ENCODE peak calls at places on chromosomes 1 and 21, in four cellular contexts. K, P, B and I are unnamed samples.

GRCh38 chr1:13818926-13819325 is 118.9 kb downstream of the PRDM2 start:
- DNase-seq in K (no peak), P (no peak), B (no peak), I (no peak)

GRCh38 chr21:36785615-36786014 is 86.7 kb downstream of the SIM2 start:
- DNase-seq in K (no peak), P (no peak), B (no peak), I (no peak)

GRCh38 chr1:226723640-226724532 is 15.2 kb downstream of the ITPKB start:
- DNase-seq in K (no peak), P (peak; percentile 74), B (no peak), I (no peak)

GRCh38 chr1:175479521-175480342 is 263.7 kb downstream of the TNR start:
- DNase-seq in K (no peak), P (peak; percentile 4), B (no peak), I (no peak)

GRCh38 chr1:212218911-212219310 is 66.3 kb upstream of the PPP2R5A start:
- DNase-seq in K (no peak), P (peak; percentile 87), B (no peak), I (no peak)

GRCh38 chr1:18266391-18266790 is 158.8 kb downstream of the IGSF21 start:
- DNase-seq in K (no peak), P (no peak), B (no peak), I (no peak)

GRCh38 chr1:179127163-179127895 is 45.5 kb downstream of the TOR3A start:
- DNase-seq in K (no peak), P (peak; percentile 67), B (no peak), I (no peak)

GRCh38 chr1:190169311-190170067 is 308.2 kb downstream of the BRINP3 start:
- DNase-seq in K (no peak), P (no peak), B (no peak), I (no peak)

GRCh38 chr1:20485527-20486456 is at the start of gene CAMK2N1:
- DNase-seq in K (peak; percentile 52), P (peak; percentile 87), B (peak; percentile 77), I (peak; percentile 76)

GRCh38 chr1:205452364-205452763 is 3.5 kb downstream of the BLACAT1 start:
- DNase-seq in K (no peak), P (no peak), B (no peak), I (no peak)

GRCh38 chr1:998051-998821 is 1.7 kb downstream of the HES4 start:
- DNase-seq in K (no peak), P (no peak), B (no peak), I (no peak)

GRCh38 chr1:2882968-2883696 is 81.6 kb upstream of the TTC34 start:
- DNase-seq in K (no peak), P (no peak), B (no peak), I (no peak)

GRCh38 chr1:185679220-185679619 is 55.0 kb upstream of the HMCN1 start:
- DNase-seq in K (no peak), P (no peak), B (no peak), I (no peak)

DNA sequence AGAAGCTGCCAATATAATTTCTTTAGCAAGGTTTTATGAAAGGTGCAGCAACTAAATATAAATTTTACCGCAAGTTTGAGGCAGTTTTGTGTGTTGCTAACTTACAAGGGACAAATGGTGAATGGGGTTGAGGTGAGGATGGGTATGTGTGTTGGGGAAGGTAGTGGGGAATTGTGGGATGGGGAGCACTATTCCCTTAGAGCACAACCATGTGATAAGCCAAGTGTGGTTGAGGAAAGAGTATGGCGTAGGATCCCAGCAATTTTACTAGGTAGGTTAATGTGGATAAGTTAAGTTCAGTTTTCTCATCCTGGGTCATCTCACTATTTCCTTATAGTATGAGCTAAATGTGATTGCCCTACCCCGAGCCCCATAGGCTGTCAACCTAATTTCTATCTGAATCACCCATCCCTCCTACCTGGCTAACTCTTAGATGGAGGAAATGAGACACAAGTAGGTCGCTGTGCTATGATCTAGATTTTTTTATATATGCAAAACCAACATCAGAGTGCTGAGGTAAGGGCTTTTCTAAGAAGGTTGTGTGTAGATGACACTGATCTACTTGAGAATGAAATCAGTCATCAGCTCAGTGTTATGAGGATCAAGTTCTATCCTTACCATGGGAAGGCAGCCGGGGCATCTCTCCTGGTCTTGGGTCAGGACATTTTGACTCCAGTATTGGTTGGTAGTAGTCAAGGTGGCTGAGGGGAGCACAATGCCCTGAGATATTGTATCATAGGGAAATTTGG is 23.8 kb downstream of the SLAMF1 start:
- DNase-seq in K (no peak), P (no peak), B (no peak), I (no peak)
- H3K27me3 ChIP-seq in K (no peaks in the 10 kb centered on the region), P (no peaks in the 10 kb centered on the region), B (no peaks in the 10 kb centered on the region), I (no peaks in the 10 kb centered on the region)

GRCh38 chr1:193185861-193186714 is at the start of gene B3GALT2:
- DNase-seq in K (no peak), P (peak; percentile 76), B (no peak), I (no peak)

GRCh38 chr1:193183019-193183643 is 3.3 kb downstream of the B3GALT2 start:
- DNase-seq in K (no peak), P (peak; percentile 69), B (no peak), I (no peak)

GRCh38 chr1:193187114-193187513 is 701 bp upstream of the B3GALT2 start:
- DNase-seq in K (no peak), P (no peak), B (no peak), I (no peak)

GRCh38 chr1:193184776-193185175 is 1.6 kb downstream of the B3GALT2 start:
- DNase-seq in K (no peak), P (no peak), B (no peak), I (no peak)

DNA sequence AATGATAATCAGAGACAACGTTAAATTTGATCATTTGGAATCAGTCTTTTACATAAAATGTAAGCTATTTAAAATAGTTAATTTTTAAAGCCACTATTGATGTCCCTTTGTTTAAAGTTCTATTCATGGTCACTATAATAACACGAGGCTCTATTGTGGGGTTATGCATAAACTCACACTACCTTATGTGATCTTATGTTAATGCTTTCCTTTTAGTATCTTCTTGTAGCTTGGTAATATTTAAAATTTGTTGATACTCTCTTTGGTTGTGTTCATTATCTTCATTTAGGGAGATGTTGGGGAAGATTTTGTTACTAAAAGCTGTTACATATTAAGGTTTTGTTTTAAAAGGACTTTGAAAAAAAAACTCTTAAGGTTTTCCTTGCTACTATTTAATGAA is 1.2 kb downstream of the B3GALT2 start:
- DNase-seq in K (no peak), P (no peak), B (no peak), I (no peak)
- H3K4me3 ChIP-seq in K (no peak overlapping the region), P (peak overlapping the region; percentile 72), B (no peak overlapping the region), I (no peak overlapping the region)

DNA sequence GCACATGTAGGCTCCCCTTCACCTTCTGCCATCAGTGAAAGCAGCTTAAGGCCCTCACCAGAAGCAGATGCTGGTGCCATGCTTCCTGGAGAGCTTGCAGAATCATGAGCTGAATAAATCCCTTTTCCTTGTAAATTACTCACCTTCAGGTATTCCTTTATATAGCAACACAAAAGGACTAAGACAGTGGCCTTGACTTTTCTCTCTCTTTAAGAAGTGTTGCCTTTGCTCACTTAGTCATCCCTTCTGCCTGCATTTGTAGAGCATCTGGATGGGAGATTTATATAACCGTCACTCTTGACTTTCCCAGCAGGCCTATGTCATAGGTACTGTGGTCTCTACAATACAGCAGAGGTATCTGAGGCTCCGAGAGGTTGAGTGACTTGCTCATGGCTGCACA is 3.7 kb downstream of the PCSK9 start:
- DNase-seq in K (no peak), P (no peak), B (no peak), I (no peak)
- H3K27me3 ChIP-seq in K (no peaks in the 10 kb centered on the region), P (peaks cover 48% of the 10 kb centered on the region), B (no peaks in the 10 kb centered on the region), I (no peaks in the 10 kb centered on the region)

DNA sequence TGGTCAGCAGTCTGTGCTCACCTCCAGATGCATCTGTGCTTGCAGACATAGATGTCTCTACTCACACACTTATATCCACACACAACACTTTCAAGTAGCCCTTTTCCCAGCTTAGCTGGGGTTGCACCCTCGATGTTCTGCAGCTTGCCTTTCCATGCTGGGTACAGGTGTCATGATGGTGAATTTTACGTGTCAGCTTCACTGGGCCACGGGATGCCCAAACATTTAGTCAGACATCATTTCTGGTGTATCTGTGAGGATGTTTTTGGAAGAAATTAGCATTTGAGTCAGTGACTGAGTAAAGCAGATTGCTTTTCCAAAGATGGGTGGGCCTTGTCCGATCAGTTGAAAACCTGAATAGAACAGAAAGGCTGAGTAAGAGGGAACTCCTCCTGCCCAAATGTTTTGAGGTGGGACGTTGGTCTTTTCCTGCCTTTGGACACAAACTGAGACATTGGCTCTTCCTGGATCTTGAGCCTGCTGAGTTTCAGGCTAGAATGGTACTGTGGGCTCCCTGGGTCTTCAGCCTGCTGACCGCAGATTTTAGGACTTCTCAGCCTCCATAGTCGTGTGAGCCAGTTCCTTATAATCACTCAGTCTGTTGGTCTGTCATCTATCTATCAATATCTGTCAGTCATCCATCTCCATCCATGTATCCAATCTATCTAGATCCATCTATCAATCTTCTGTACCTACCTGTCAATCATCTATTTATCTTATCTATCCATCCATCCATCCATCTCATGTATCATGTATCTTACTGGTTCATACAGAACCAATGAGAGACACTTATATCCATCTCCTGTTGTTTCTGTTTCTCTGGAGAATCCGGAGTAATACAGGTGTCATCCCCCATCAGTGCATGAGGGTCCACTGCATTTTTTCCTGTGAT is 12.7 kb upstream of the OBSCN start:
- DNase-seq in K (no peak), P (no peak), B (no peak), I (peak; percentile 26)
- H3K4me3 ChIP-seq in K (no peak overlapping the region), P (no peak overlapping the region), B (no peak overlapping the region), I (no peak overlapping the region)

GRCh38 chr1:24506706-24507422 is 4.2 kb downstream of the RCAN3 start:
- DNase-seq in K (no peak), P (no peak), B (peak; percentile 60), I (no peak)
- H3K27me3 ChIP-seq in K (no peaks in the 10 kb centered on the region), P (no peaks in the 10 kb centered on the region), B (no peaks in the 10 kb centered on the region), I (no peaks in the 10 kb centered on the region)

GRCh38 chr1:94560333-94560732 is 18.8 kb upstream of the F3 start:
- DNase-seq in K (no peak), P (peak; percentile 68), B (no peak), I (no peak)
- H3K4me3 ChIP-seq in K (no peak overlapping the region), P (no peak overlapping the region), B (no peak overlapping the region), I (no peak overlapping the region)

GRCh38 chr1:78049396-78049795 is 3.6 kb downstream of the GIPC2 start:
- DNase-seq in K (no peak), P (no peak), B (no peak), I (no peak)

GRCh38 chr1:78047131-78047530 is 1.4 kb downstream of the GIPC2 start:
- DNase-seq in K (no peak), P (no peak), B (no peak), I (no peak)

GRCh38 chr1:78048446-78048845 is 2.7 kb downstream of the GIPC2 start:
- DNase-seq in K (no peak), P (no peak), B (no peak), I (no peak)

GRCh38 chr1:78045850-78046778 is at the start of gene GIPC2:
- DNase-seq in K (no peak), P (peak; percentile 60), B (peak; percentile 45), I (peak; percentile 52)

DNA sequence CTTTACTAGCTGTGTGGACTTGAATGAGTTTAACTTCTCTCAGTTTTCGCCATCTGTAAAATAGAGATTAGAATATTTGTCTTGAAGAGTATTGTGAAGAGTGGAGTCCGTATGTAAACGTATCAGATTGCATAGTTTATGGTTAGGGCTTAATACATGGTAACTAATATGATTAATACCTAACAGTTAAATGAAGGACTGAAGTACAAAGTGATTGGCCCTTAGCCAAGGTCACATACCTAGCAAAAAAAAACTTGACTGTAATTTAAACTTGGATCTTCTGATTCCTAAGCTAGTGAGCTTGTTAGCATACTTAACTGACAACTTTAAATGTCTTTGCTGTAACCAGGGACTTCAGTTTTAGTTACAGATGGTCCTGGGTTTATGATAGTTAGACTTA is 1.9 kb downstream of the GIPC2 start:
- DNase-seq in K (no peak), P (no peak), B (no peak), I (no peak)
- H3K27me3 ChIP-seq in K (no peaks in the 10 kb centered on the region), P (no peaks in the 10 kb centered on the region), B (peaks cover 18% of the 10 kb centered on the region), I (no peaks in the 10 kb centered on the region)